ENCODE peak calls at places on chromosomes 6 and 20, in six cellular contexts. F is ureter; A is GM23338; Z is stimulated activated CD8-positive, alpha-beta memory T cell treated with anti-CD3 and anti-CD28 coated beads, Interleukin-12 subunit alpha, Interleukin-12 subunit beta, amount 100 ng/mL, for 4 hours; I is activated gamma-delta T cell treated with anti-CD3 and anti-CD28 coated beads, Interleukin-2, amount 50 U/mL, for 16 hours; H is DND-41. K is an unnamed sample.

GRCh38 chr20:63599396-63600050 is 25.5 kb upstream of the HELZ2 start:
- DNase-seq in F (no peak), A (no peak), Z (no peak), I (no peak), H (no peak), K (no peak)

GRCh38 chr6:70706491-70707123 is 38.9 kb downstream of the SMAP1 start:
- DNase-seq in F (no peak), A (peak; percentile 71), Z (no peak), I (no peak), H (no peak), K (no peak)

GRCh38 chr6:106383573-106383972 is 23.1 kb downstream of the CRYBG1 start:
- DNase-seq in F (no peak), A (no peak), Z (no peak), I (no peak), H (no peak), K (no peak)

GRCh38 chr20:36217226-36217625 is 19.1 kb upstream of the AAR2 start:
- DNase-seq in F (no peak), A (peak; percentile 91), Z (no peak), I (no peak), H (no peak), K (no peak)

GRCh38 chr20:63896136-63896890 is 1.4 kb downstream of the DNAJC5 start:
- DNase-seq in F (no peak), A (peak; percentile 26), Z (no peak), I (peak; percentile 7), H (peak; percentile 28), K (no peak)

GRCh38 chr6:138991206-138991605 is 3.2 kb upstream of the REPS1 start:
- DNase-seq in F (no peak), A (no peak), Z (no peak), I (no peak), H (no peak), K (no peak)

GRCh38 chr20:51335329-51335841 is 207.1 kb downstream of the NFATC2 start:
- DNase-seq in F (no peak), A (no peak), Z (no peak), I (no peak), H (no peak), K (no peak)

GRCh38 chr6:152771061-152771687 is 20.6 kb downstream of the VIP start:
- DNase-seq in F (no peak), A (peak; percentile 13), Z (no peak), I (no peak), H (no peak), K (no peak)

GRCh38 chr20:43842126-43843020 is 72.3 kb upstream of the TOX2 start:
- DNase-seq in F (no peak), A (no peak), Z (no peak), I (no peak), H (no peak), K (no peak)

GRCh38 chr6:11198663-11199603 is 33.5 kb downstream of the NEDD9 start:
- DNase-seq in F (no peak), A (no peak), Z (no peak), I (peak; percentile 9), H (peak; percentile 77), K (no peak)

GRCh38 chr20:3158968-3159431 is 665 bp downstream of the FASTKD5 start:
- DNase-seq in F (no peak), A (peak; percentile 52), Z (no peak), I (no peak), H (peak; percentile 17), K (no peak)

GRCh38 chr6:164308339-164308738 is 893.8 kb downstream of the QKI start:
- DNase-seq in F (no peak), A (no peak), Z (no peak), I (no peak), H (no peak), K (no peak)

GRCh38 chr6:133621751-133622150 is 267.2 kb upstream of the TCF21 start:
- DNase-seq in F (no peak), A (no peak), Z (no peak), I (no peak), H (no peak), K (no peak)

GRCh38 chr20:53434662-53435061 is 159.0 kb downstream of the ZNF217 start:
- DNase-seq in F (no peak), A (no peak), Z (no peak), I (no peak), H (no peak), K (no peak)

GRCh38 chr6:31943742-31944141 is 2.2 kb upstream of the CFB start:
- DNase-seq in F (no peak), A (no peak), Z (no peak), I (no peak), H (no peak), K (no peak)

GRCh38 chr6:166927942-166928643 is 28.3 kb downstream of the RNASET2 start:
- DNase-seq in F (no peak), A (no peak), Z (no peak), I (no peak), H (no peak), K (no peak)

GRCh38 chr6:37013516-37014491 is 8.3 kb downstream of the FGD2 start:
- DNase-seq in F (no peak), A (no peak), Z (no peak), I (no peak), H (no peak), K (no peak)

GRCh38 chr20:3814928-3815495 is 5.3 kb upstream of the AP5S1 start:
- DNase-seq in F (no peak), A (no peak), Z (no peak), I (no peak), H (no peak), K (no peak)

GRCh38 chr6:16089232-16089843 is 39.5 kb upstream of the MYLIP start:
- DNase-seq in F (no peak), A (no peak), Z (no peak), I (no peak), H (no peak), K (no peak)

GRCh38 chr20:57104711-57105110 is 161.7 kb downstream of the BMP7 start:
- DNase-seq in F (no peak), A (no peak), Z (no peak), I (no peak), H (no peak), K (no peak)

GRCh38 chr6:18413320-18413830 is 26.2 kb downstream of the RNF144B start:
- DNase-seq in F (no peak), A (no peak), Z (no peak), I (no peak), H (no peak), K (no peak)

GRCh38 chr20:37188787-37189186 is 9.4 kb upstream of the MROH8 start:
- DNase-seq in F (no peak), A (no peak), Z (no peak), I (no peak), H (no peak), K (no peak)

GRCh38 chr20:7094438-7094997 is 327.0 kb downstream of the BMP2 start:
- DNase-seq in F (no peak), A (peak; percentile 65), Z (no peak), I (no peak), H (peak; percentile 24), K (no peak)

GRCh38 chr6:4125933-4126864 is 9.2 kb downstream of the ECI2 start:
- DNase-seq in F (no peak), A (peak; percentile 27), Z (no peak), I (no peak), H (no peak), K (no peak)

GRCh38 chr20:7673841-7674240 is 266.4 kb downstream of the HAO1 start:
- DNase-seq in F (no peak), A (no peak), Z (no peak), I (no peak), H (no peak), K (no peak)

GRCh38 chr6:84728602-84729001 is 35.8 kb downstream of the TBX18 start:
- DNase-seq in F (no peak), A (peak; percentile 67), Z (no peak), I (no peak), H (no peak), K (no peak)

GRCh38 chr6:87421576-87421975 is 13.8 kb downstream of the CFAP206 start:
- DNase-seq in F (no peak), A (no peak), Z (no peak), I (no peak), H (no peak), K (no peak)

GRCh38 chr20:57267158-57267821 is 849 bp upstream of the BMP7 start:
- DNase-seq in F (no peak), A (no peak), Z (no peak), I (no peak), H (no peak), K (no peak)

GRCh38 chr20:45469336-45470261 is at the start of gene WFDC2:
- DNase-seq in F (peak; percentile 65), A (peak; percentile 82), Z (no peak), I (no peak), H (no peak), K (peak; percentile 55)

GRCh38 chr6:140353536-140353935 is 979.1 kb upstream of the CITED2 start:
- DNase-seq in F (no peak), A (no peak), Z (no peak), I (no peak), H (no peak), K (no peak)

GRCh38 chr6:154289818-154290508 is 66.6 kb downstream of the IPCEF1 start:
- DNase-seq in F (no peak), A (no peak), Z (no peak), I (no peak), H (no peak), K (no peak)

GRCh38 chr20:62831361-62831788 is 14.5 kb downstream of the COL9A3 start:
- DNase-seq in F (no peak), A (no peak), Z (no peak), I (no peak), H (no peak), K (no peak)

GRCh38 chr6:49787176-49787575 is at the start of gene PGK2:
- DNase-seq in F (no peak), A (peak; percentile 88), Z (no peak), I (no peak), H (no peak), K (no peak)

GRCh38 chr6:17703256-17703694 is 3.5 kb downstream of the NUP153 start:
- DNase-seq in F (no peak), A (no peak), Z (no peak), I (no peak), H (no peak), K (no peak)

GRCh38 chr6:7341989-7342742 is 29.2 kb upstream of the SSR1 start:
- DNase-seq in F (no peak), A (no peak), Z (no peak), I (no peak), H (peak; percentile 44), K (no peak)

K was measured in progenitor cell of endocrine pancreas.